ENCODE peak calls at places on chromosomes 16 and 17, in four cellular contexts. N is colonic mucosa; B is CD8-positive, alpha-beta T cell; X is mucosa of descending colon. O is an unnamed sample.

GRCh38 chr17:82301916-82302497 is 15.4 kb downstream of the CD7 start:
- DNase-seq in N (no peak), B (no peak), X (peak; percentile 52), O (no peak)

GRCh38 chr16:82738699-82739098 is 111.9 kb downstream of the CDH13 start:
- DNase-seq in N (no peak), B (no peak), X (no peak), O (peak; percentile 39)

GRCh38 chr17:28563475-28563874 is 7.8 kb downstream of the PIGS start:
- DNase-seq in N (no peak), B (no peak), X (no peak), O (peak; percentile 55)

GRCh38 chr17:77374170-77374936 is 233.6 kb downstream of the SEC14L1 start:
- DNase-seq in N (peak; percentile 71), B (peak; percentile 47), X (peak; percentile 73), O (peak; percentile 90)

GRCh38 chr17:47801906-47802305 is 19.7 kb downstream of the OSBPL7 start:
- DNase-seq in N (no peak), B (no peak), X (no peak), O (no peak)

GRCh38 chr17:40075216-40076100 is 12.7 kb downstream of the THRA start:
- DNase-seq in N (peak; percentile 85), B (peak; percentile 48), X (peak; percentile 85), O (peak; percentile 72)

GRCh38 chr16:83809092-83809491 is 1.3 kb downstream of the HSBP1 start:
- DNase-seq in N (no peak), B (no peak), X (no peak), O (no peak)

GRCh38 chr17:4940625-4941021 is 555 bp downstream of the RNF167 start:
- DNase-seq in N (peak; percentile 42), B (no peak), X (peak; percentile 72), O (no peak)

GRCh38 chr17:27379863-27380533 is 76.2 kb upstream of the KSR1 start:
- DNase-seq in N (peak; percentile 42), B (no peak), X (peak; percentile 60), O (peak; percentile 55)

GRCh38 chr17:81193470-81194224 is 27.6 kb upstream of the AATK start:
- DNase-seq in N (no peak), B (no peak), X (no peak), O (peak; percentile 15)

GRCh38 chr17:42928714-42929496 is 28.3 kb downstream of the G6PC1 start:
- DNase-seq in N (peak; percentile 38), B (no peak), X (no peak), O (peak; percentile 94)

GRCh38 chr17:65776890-65777289 is 215.4 kb upstream of the AXIN2 start:
- DNase-seq in N (no peak), B (no peak), X (no peak), O (no peak)

GRCh38 chr17:51152766-51153209 is 571 bp upstream of the NME1 start:
- DNase-seq in N (peak; percentile 26), B (no peak), X (no peak), O (no peak)

DNA sequence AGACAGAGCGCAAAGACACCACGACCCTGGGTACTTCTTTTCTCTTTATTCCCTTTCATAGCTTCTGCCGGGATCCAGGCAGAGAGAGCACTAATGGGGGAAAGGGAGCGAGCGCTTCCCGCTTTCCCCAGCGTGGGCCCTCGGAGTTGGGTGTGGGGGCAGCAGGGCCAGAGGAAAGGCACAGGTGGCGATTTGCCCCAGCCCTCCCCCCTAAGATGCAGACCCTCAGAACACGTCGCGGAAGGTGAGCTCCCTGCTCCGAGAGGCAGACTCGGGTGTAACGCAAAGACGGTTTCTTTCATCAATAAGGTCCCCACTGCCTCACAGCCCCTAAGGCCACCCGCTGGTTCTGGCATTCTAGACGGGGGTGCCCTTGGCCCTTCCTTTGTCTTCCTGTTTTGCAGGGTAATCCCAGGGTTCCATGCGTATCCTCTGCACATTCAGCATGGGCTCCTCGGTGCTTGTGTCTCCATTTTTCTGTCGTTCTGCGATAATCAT is 570 bp upstream of the NME3 start:
- DNase-seq in N (no peak), B (no peak), X (peak; percentile 49), O (no peak)
- H3K4me3 ChIP-seq in N (peak overlapping the region; percentile 96), B (peak overlapping the region; percentile 91), X (peak overlapping the region; percentile 89), O (peak overlapping the region; percentile 84)

GRCh38 chr16:27374231-27374793 is 27.7 kb upstream of the IL21R start:
- DNase-seq in N (no peak), B (no peak), X (no peak), O (no peak)
- H3K4me3 ChIP-seq in N (no peak overlapping the region), B (peak overlapping the region; percentile 7), X (no peak overlapping the region), O (no peak overlapping the region)

GRCh38 chr16:47375423-47375822 is 85.4 kb downstream of the ITFG1 start:
- DNase-seq in N (no peak), B (no peak), X (no peak), O (no peak)

GRCh38 chr16:47371615-47372014 is 89.2 kb downstream of the ITFG1 start:
- DNase-seq in N (no peak), B (no peak), X (no peak), O (no peak)

GRCh38 chr16:47374629-47375028 is 86.2 kb downstream of the ITFG1 start:
- DNase-seq in N (no peak), B (no peak), X (no peak), O (no peak)

GRCh38 chr16:47377156-47377555 is 83.7 kb downstream of the ITFG1 start:
- DNase-seq in N (no peak), B (no peak), X (no peak), O (no peak)
- H3K4me3 ChIP-seq in N (no peak overlapping the region), B (no peak overlapping the region), X (no peak overlapping the region), O (no peak overlapping the region)

GRCh38 chr17:80142929-80143328 is 4.0 kb downstream of the EIF4A3 start:
- DNase-seq in N (no peak), B (no peak), X (no peak), O (no peak)
- H3K4me3 ChIP-seq in N (no peak overlapping the region), B (no peak overlapping the region), X (no peak overlapping the region), O (no peak overlapping the region)

GRCh38 chr17:41223821-41224220 is 2.6 kb upstream of the KRTAP9-2 start:
- DNase-seq in N (no peak), B (no peak), X (no peak), O (no peak)
- H3K4me3 ChIP-seq in N (no peak overlapping the region), B (no peak overlapping the region), X (no peak overlapping the region), O (no peak overlapping the region)

DNA sequence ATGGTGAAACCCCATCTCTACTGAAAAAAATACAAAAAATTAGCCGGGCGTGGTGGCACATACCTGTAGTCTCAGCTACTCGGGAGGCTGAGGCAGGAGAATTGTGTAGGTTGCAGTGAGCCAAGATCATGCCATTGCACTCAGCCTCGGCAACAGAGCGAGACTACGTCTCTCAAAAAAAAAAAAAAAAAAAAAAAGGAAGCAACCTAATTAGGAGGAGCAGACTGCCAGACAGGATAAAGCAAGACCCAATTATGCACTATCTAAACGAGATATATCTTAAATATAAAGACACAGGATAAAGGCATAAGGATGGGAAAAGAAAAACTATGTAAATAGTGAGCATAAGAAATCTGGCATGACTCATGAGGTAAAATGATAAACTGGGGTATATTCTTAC is 5.0 kb downstream of the TXNDC11 start:
- DNase-seq in N (no peak), B (no peak), X (no peak), O (no peak)
- H3K4me3 ChIP-seq in N (no peak overlapping the region), B (no peak overlapping the region), X (no peak overlapping the region), O (no peak overlapping the region)

DNA sequence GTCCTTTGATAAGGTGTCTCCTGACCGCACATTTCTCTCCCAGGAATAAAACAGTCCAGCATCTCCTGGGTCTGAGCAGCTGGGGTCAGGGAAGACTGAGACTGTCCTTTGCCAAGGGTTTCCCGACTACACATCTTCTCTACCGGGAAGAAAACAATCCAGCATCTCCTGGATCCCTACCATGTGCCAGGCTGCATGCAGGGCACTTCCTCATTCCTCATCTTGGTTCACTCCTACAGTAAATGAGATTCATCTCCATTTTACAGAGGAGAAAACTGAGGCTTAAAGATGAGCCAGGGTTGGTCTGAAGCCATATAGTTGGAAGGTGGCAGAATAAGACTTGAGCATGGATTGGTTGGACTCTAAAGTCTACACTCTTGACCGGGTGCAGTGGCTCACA is 36.7 kb downstream of the NOG start:
- DNase-seq in N (no peak), B (no peak), X (no peak), O (no peak)
- H3K4me3 ChIP-seq in N (no peak overlapping the region), B (no peak overlapping the region), X (no peak overlapping the region), O (no peak overlapping the region)

GRCh38 chr16:90077240-90077756 is at the start of gene PRDM7:
- DNase-seq in N (peak; percentile 96), B (peak; percentile 85), X (peak; percentile 99), O (peak; percentile 94)
- H3K4me3 ChIP-seq in N (peak within 1 kb of the TSS; percentile 29), B (peak within 1 kb of the TSS; percentile 71), X (peak within 1 kb of the TSS; percentile 1), O (peak within 1 kb of the TSS; percentile 57)